ENCODE peak calls at places on chromosomes 12 and 14, in five cellular contexts. M is astrocyte of the cerebellum; L is activated CD4-positive, CD25-positive, alpha-beta regulatory T cell; K is endothelial cell; V is naive thymus-derived CD4-positive, alpha-beta T cell. P is an unnamed sample.

GRCh38 chr12:104344682-104345081 is 41.1 kb downstream of the EID3 start:
- DNase-seq in M (no peak), L (no peak), K (no peak), V (no peak), P (no peak)

GRCh38 chr14:57833304-57833703 is 32.6 kb downstream of the SLC35F4 start:
- DNase-seq in M (peak; percentile 98), L (no peak), K (no peak), V (no peak), P (no peak)

GRCh38 chr14:83006071-83006670 is 1472.5 kb upstream of the SEL1L start:
- DNase-seq in M (no peak), L (no peak), K (no peak), V (no peak), P (no peak)

GRCh38 chr12:69688496-69689427 is 10.3 kb downstream of the BEST3 start:
- DNase-seq in M (peak; percentile 89), L (no peak), K (peak; percentile 51), V (peak; percentile 23), P (no peak)

GRCh38 chr12:77979597-77980250 is 149.0 kb downstream of the NAV3 start:
- DNase-seq in M (no peak), L (no peak), K (no peak), V (no peak), P (no peak)

GRCh38 chr14:93027810-93028723 is 87.7 kb downstream of the ITPK1 start:
- DNase-seq in M (no peak), L (no peak), K (no peak), V (no peak), P (no peak)

GRCh38 chr12:88029093-88029665 is at the start of gene C12orf50:
- DNase-seq in M (no peak), L (no peak), K (no peak), V (no peak), P (no peak)

GRCh38 chr12:50174971-50175715 is 8.0 kb upstream of the CERS5 start:
- DNase-seq in M (peak; percentile 87), L (no peak), K (peak; percentile 41), V (no peak), P (no peak)

GRCh38 chr14:22939684-22940083 is 10.5 kb upstream of the PRMT5 start:
- DNase-seq in M (no peak), L (no peak), K (no peak), V (no peak), P (no peak)

GRCh38 chr14:22897357-22897756 is 14.3 kb downstream of the REM2 start:
- DNase-seq in M (no peak), L (no peak), K (no peak), V (no peak), P (no peak)

GRCh38 chr12:132018193-132018916 is 68.6 kb downstream of the EP400 start:
- DNase-seq in M (no peak), L (no peak), K (no peak), V (no peak), P (no peak)

GRCh38 chr12:115473257-115473956 is 789.4 kb upstream of the TBX3 start:
- DNase-seq in M (no peak), L (no peak), K (no peak), V (no peak), P (no peak)

GRCh38 chr14:92973798-92974372 is 50.9 kb downstream of the CHGA start:
- DNase-seq in M (no peak), L (no peak), K (no peak), V (no peak), P (no peak)

GRCh38 chr14:85686908-85687307 is 157.0 kb downstream of the FLRT2 start:
- DNase-seq in M (no peak), L (no peak), K (no peak), V (no peak), P (no peak)

GRCh38 chr14:54472291-54472690 is 16.5 kb downstream of the GMFB start:
- DNase-seq in M (no peak), L (no peak), K (no peak), V (no peak), P (no peak)

GRCh38 chr12:16526693-16527092 is 79.3 kb downstream of the LMO3 start:
- DNase-seq in M (peak; percentile 26), L (no peak), K (no peak), V (no peak), P (no peak)

GRCh38 chr12:108886873-108887629 is 7.2 kb downstream of the DAO start:
- DNase-seq in M (no peak), L (no peak), K (no peak), V (no peak), P (no peak)

GRCh38 chr14:80465541-80466220 is 254.4 kb upstream of the DIO2 start:
- DNase-seq in M (no peak), L (no peak), K (no peak), V (no peak), P (no peak)

GRCh38 chr14:98444077-98444476 is 827.9 kb downstream of the BCL11B start:
- DNase-seq in M (no peak), L (peak; percentile 13), K (no peak), V (no peak), P (no peak)

GRCh38 chr12:127785535-127785934 is 481.4 kb upstream of the TMEM132C start:
- DNase-seq in M (peak; percentile 20), L (no peak), K (no peak), V (no peak), P (no peak)

GRCh38 chr12:117313906-117314305 is 47.5 kb downstream of the NOS1 start:
- DNase-seq in M (no peak), L (no peak), K (no peak), V (no peak), P (no peak)

GRCh38 chr12:127723236-127723635 is 543.7 kb upstream of the TMEM132C start:
- DNase-seq in M (no peak), L (no peak), K (no peak), V (no peak), P (no peak)

GRCh38 chr14:27608377-27608776 is 1010.5 kb upstream of the NOVA1 start:
- DNase-seq in M (no peak), L (no peak), K (no peak), V (no peak), P (no peak)

GRCh38 chr14:54450535-54450934 is 9.4 kb upstream of the CNIH1 start:
- DNase-seq in M (no peak), L (no peak), K (no peak), V (no peak), P (no peak)

GRCh38 chr12:132320767-132321211 is 8.6 kb downstream of the GALNT9 start:
- DNase-seq in M (no peak), L (no peak), K (no peak), V (no peak), P (no peak)

GRCh38 chr14:72883963-72884362 is 9.9 kb downstream of the DPF3 start:
- DNase-seq in M (no peak), L (no peak), K (no peak), V (peak; percentile 23), P (no peak)

GRCh38 chr12:109910969-109911348 is 10.9 kb downstream of the TCHP start:
- DNase-seq in M (no peak), L (no peak), K (peak; percentile 81), V (no peak), P (no peak)

GRCh38 chr12:116291218-116291617 is 13.7 kb upstream of the MED13L start:
- DNase-seq in M (no peak), L (no peak), K (no peak), V (no peak), P (no peak)

GRCh38 chr12:15796493-15797141 is 7.4 kb upstream of the EPS8 start:
- DNase-seq in M (no peak), L (no peak), K (no peak), V (no peak), P (no peak)

P was measured in stimulated activated CD8-positive, alpha-beta memory T cell treated with anti-CD3 and anti-CD28 coated beads, Interleukin-15, amount 100 ng/mL, for 24 hours.